ENCODE peak calls at places on chromosome 17, in seven cellular contexts. E, C, W, Y, H, U and T are unnamed samples.
A peak's percentile ranks its signal among the peaks of the same experiment; 100 is the strongest.

GRCh38 chr17:17837380-17837821 is 615 bp upstream of the SREBF1 start:
- DNase-seq in E (no peak), C (no peak), W (no peak), Y (no peak), H (peak; percentile 93), U (no peak), T (no peak)

GRCh38 chr17:67557921-67558320 is 159.8 kb upstream of the NOL11 start:
- DNase-seq in E (no peak), C (no peak), W (no peak), Y (no peak), H (no peak), U (no peak), T (no peak)

GRCh38 chr17:69533481-69534234 is 119.2 kb downstream of the MAP2K6 start:
- DNase-seq in E (no peak), C (no peak), W (no peak), Y (no peak), H (no peak), U (no peak), T (no peak)

GRCh38 chr17:81329279-81329926 is 34.3 kb upstream of the SLC38A10 start:
- DNase-seq in E (no peak), C (no peak), W (peak; percentile 89), Y (no peak), H (peak; percentile 93), U (peak; percentile 80), T (no peak)

GRCh38 chr17:78257810-78258322 is 26.4 kb downstream of the TMEM235 start:
- DNase-seq in E (no peak), C (no peak), W (no peak), Y (no peak), H (no peak), U (no peak), T (peak; percentile 72)

GRCh38 chr17:17140590-17140980 is 65.5 kb downstream of the PLD6 start:
- DNase-seq in E (no peak), C (peak; percentile 35), W (peak; percentile 37), Y (no peak), H (peak; percentile 38), U (no peak), T (no peak)

GRCh38 chr17:76532072-76532651 is 5.3 kb downstream of the CYGB start:
- DNase-seq in E (no peak), C (no peak), W (no peak), Y (no peak), H (no peak), U (no peak), T (no peak)

GRCh38 chr17:64399767-64400156 is 9.1 kb upstream of the PECAM1 start:
- DNase-seq in E (no peak), C (no peak), W (no peak), Y (no peak), H (no peak), U (no peak), T (no peak)

GRCh38 chr17:46732754-46733398 is 85.6 kb downstream of the WNT3 start:
- DNase-seq in E (no peak), C (no peak), W (no peak), Y (no peak), H (no peak), U (no peak), T (no peak)

GRCh38 chr17:14451729-14452191 is 150.9 kb downstream of the HS3ST3B1 start:
- DNase-seq in E (no peak), C (no peak), W (no peak), Y (no peak), H (no peak), U (no peak), T (no peak)

GRCh38 chr17:17484451-17484899 is 7.7 kb downstream of the MED9 start:
- DNase-seq in E (no peak), C (no peak), W (no peak), Y (peak; percentile 42), H (no peak), U (no peak), T (no peak)

GRCh38 chr17:69654981-69655581 is 240.6 kb downstream of the MAP2K6 start:
- DNase-seq in E (no peak), C (no peak), W (no peak), Y (no peak), H (peak; percentile 11), U (peak; percentile 87), T (no peak)

GRCh38 chr17:12627776-12628491 is 37.8 kb upstream of the MYOCD start:
- DNase-seq in E (no peak), C (peak; percentile 56), W (no peak), Y (no peak), H (peak; percentile 93), U (no peak), T (no peak)

GRCh38 chr17:40242774-40243173 is 23.7 kb downstream of the WIPF2 start:
- DNase-seq in E (no peak), C (no peak), W (no peak), Y (no peak), H (no peak), U (no peak), T (no peak)

GRCh38 chr17:33142703-33143299 is 150.3 kb downstream of the ASIC2 start:
- DNase-seq in E (peak; percentile 12), C (no peak), W (no peak), Y (no peak), H (peak; percentile 38), U (peak; percentile 9), T (peak; percentile 3)

GRCh38 chr17:81939881-81940385 is 2.8 kb upstream of the PYCR1 start:
- DNase-seq in E (no peak), C (no peak), W (no peak), Y (no peak), H (no peak), U (no peak), T (no peak)

GRCh38 chr17:64661731-64661980 is 451 bp downstream of the SMURF2 start:
- DNase-seq in E (no peak), C (no peak), W (peak; percentile 28), Y (no peak), H (no peak), U (no peak), T (no peak)